ENCODE peak calls at places on chromosomes 12 and 14, in ten cellular contexts. U is stimulated activated CD8-positive, alpha-beta memory T cell treated with anti-CD3 and anti-CD28 coated beads, Interleukin-15, amount 100 ng/mL, for 1 hour; W is A549; D is activated CD4-positive, alpha-beta T cell treated with anti-CD3 and anti-CD28 coated beads, Interleukin-2, amount 50 U/mL, for 48 hours; T is AG09309; J is prostate gland; F is GDM1; E is activated CD8-positive, alpha-beta memory T cell treated with anti-CD3 and anti-CD28 coated beads for 48 hours; K is AG04450; C is astrocyte of the cerebellum. G is an unnamed sample.

GRCh38 chr14:22314183-22314820 is 274.7 kb downstream of the DAD1 start:
- DNase-seq in U (no peak), W (peak), D (no peak), T (no peak), J (peak), F (peak), E (no peak), K (no peak), C (no peak), G (no peak)

GRCh38 chr14:23079716-23080115 is 15.2 kb downstream of the ACIN1 start:
- DNase-seq in U (no peak), W (no peak), D (no peak), T (no peak), J (no peak), F (no peak), E (no peak), K (no peak), C (no peak), G (no peak)

GRCh38 chr14:55963295-55963694 is 154.9 kb upstream of the PELI2 start:
- DNase-seq in U (no peak), W (no peak), D (no peak), T (no peak), J (no peak), F (no peak), E (no peak), K (no peak), C (no peak), G (no peak)

GRCh38 chr14:78836777-78837176 is 666.6 kb downstream of the NRXN3 start:
- DNase-seq in U (no peak), W (peak), D (peak), T (peak), J (peak), F (no peak), E (no peak), K (no peak), C (peak), G (peak)

GRCh38 chr14:55446127-55446736 is 5.8 kb upstream of the TBPL2 start:
- DNase-seq in U (peak), W (peak), D (peak), T (peak), J (peak), F (peak), E (no peak), K (peak), C (peak), G (no peak)

GRCh38 chr14:53011053-53011462 is 60.2 kb upstream of the FERMT2 start:
- DNase-seq in U (no peak), W (peak), D (no peak), T (peak), J (no peak), F (no peak), E (no peak), K (peak), C (peak), G (peak)

GRCh38 chr12:24903305-24904088 is 45.4 kb downstream of the BCAT1 start:
- DNase-seq in U (no peak), W (no peak), D (no peak), T (no peak), J (no peak), F (no peak), E (no peak), K (no peak), C (no peak), G (no peak)

GRCh38 chr12:96329018-96329417 is 71.2 kb downstream of the CDK17 start:
- DNase-seq in U (no peak), W (no peak), D (no peak), T (no peak), J (no peak), F (no peak), E (no peak), K (no peak), C (no peak), G (no peak)

GRCh38 chr12:113086249-113087164 is 30.0 kb downstream of the DTX1 start:
- DNase-seq in U (no peak), W (no peak), D (peak), T (no peak), J (no peak), F (no peak), E (no peak), K (no peak), C (no peak), G (no peak)

GRCh38 chr12:32896438-32897275 is at the start of gene PKP2:
- DNase-seq in U (no peak), W (peak), D (peak), T (no peak), J (peak), F (no peak), E (peak), K (no peak), C (no peak), G (peak)

GRCh38 chr12:92457458-92458195 is 245.2 kb upstream of the PLEKHG7 start:
- DNase-seq in U (no peak), W (no peak), D (no peak), T (no peak), J (no peak), F (no peak), E (no peak), K (no peak), C (no peak), G (no peak)

GRCh38 chr12:57614178-57614947 is 3.1 kb downstream of the ARHGEF25 start:
- DNase-seq in U (no peak), W (peak), D (peak), T (no peak), J (no peak), F (no peak), E (no peak), K (no peak), C (no peak), G (peak)

GRCh38 chr14:73764881-73765280 is 50.7 kb upstream of the PNMA1 start:
- DNase-seq in U (no peak), W (no peak), D (no peak), T (no peak), J (peak), F (peak), E (no peak), K (no peak), C (no peak), G (peak)

G was measured in psoas muscle.